ENCODE peak calls at places on chromosomes 7 and 10, in ten cellular contexts. U, N, I, J, T, K, Q, O, E and A are unnamed samples.

GRCh38 chr10:9010931-9011670 is 956.6 kb downstream of the GATA3 start:
- DNase-seq in I (no peak), J (no peak), E (no peak), U (peak), N (no peak), Q (no peak), K (no peak), T (no peak), O (no peak), A (no peak)

GRCh38 chr7:8380130-8380529 is 53.3 kb upstream of the NXPH1 start:
- DNase-seq in U (no peak), T (no peak), Q (no peak), N (no peak), O (no peak), E (no peak), I (no peak), J (no peak), K (no peak), A (no peak)

GRCh38 chr10:44947356-44948152 is 12.0 kb upstream of the RASSF4 start:
- DNase-seq in J (peak), E (no peak), Q (no peak), U (no peak), O (no peak), K (no peak), T (no peak), N (peak), I (peak), A (peak)

GRCh38 chr7:6276911-6277408 is 4.5 kb upstream of the CYTH3 start:
- DNase-seq in I (no peak), N (no peak), J (peak), K (no peak), U (peak), T (no peak), Q (no peak), E (peak), O (no peak), A (no peak)

GRCh38 chr10:110147961-110148360 is 59.4 kb upstream of the MXI1 start:
- DNase-seq in Q (no peak), E (no peak), U (peak), T (no peak), J (no peak), O (no peak), I (no peak), N (no peak), K (no peak), A (no peak)

GRCh38 chr7:134480730-134481129 is 21.8 kb upstream of the AKR1B1 start:
- DNase-seq in J (no peak), T (no peak), O (no peak), Q (no peak), K (peak), U (peak), I (no peak), N (no peak), E (no peak), A (no peak)

GRCh38 chr10:9596368-9596920 is 1421.2 kb upstream of the CELF2 start:
- DNase-seq in I (no peak), O (no peak), Q (no peak), K (peak), U (peak), J (no peak), E (peak), T (no peak), N (no peak), A (no peak)

GRCh38 chr7:6398943-6399342 is 48.8 kb downstream of the DAGLB start:
- DNase-seq in J (no peak), N (no peak), Q (no peak), K (no peak), T (no peak), E (no peak), U (peak), I (no peak), O (no peak), A (no peak)

GRCh38 chr10:92790449-92790848 is 57.9 kb upstream of the EXOC6 start:
- DNase-seq in U (no peak), J (no peak), E (no peak), Q (no peak), N (peak), I (peak), O (no peak), K (no peak), T (no peak), A (no peak)

GRCh38 chr10:52566471-52567246 is 205.9 kb downstream of the MBL2 start:
- DNase-seq in N (peak), I (no peak), T (no peak), Q (no peak), E (no peak), U (peak), J (no peak), K (peak), O (no peak), A (no peak)

GRCh38 chr10:62343000-62343399 is 31.2 kb upstream of the ZNF365 start:
- DNase-seq in N (no peak), J (no peak), Q (no peak), E (no peak), O (no peak), K (no peak), U (no peak), I (no peak), T (no peak), A (no peak)

GRCh38 chr7:112501958-112502503 is 21.2 kb downstream of the LSMEM1 start:
- DNase-seq in O (no peak), I (no peak), J (no peak), Q (no peak), U (no peak), E (no peak), K (no peak), N (no peak), T (no peak), A (no peak)

DNA sequence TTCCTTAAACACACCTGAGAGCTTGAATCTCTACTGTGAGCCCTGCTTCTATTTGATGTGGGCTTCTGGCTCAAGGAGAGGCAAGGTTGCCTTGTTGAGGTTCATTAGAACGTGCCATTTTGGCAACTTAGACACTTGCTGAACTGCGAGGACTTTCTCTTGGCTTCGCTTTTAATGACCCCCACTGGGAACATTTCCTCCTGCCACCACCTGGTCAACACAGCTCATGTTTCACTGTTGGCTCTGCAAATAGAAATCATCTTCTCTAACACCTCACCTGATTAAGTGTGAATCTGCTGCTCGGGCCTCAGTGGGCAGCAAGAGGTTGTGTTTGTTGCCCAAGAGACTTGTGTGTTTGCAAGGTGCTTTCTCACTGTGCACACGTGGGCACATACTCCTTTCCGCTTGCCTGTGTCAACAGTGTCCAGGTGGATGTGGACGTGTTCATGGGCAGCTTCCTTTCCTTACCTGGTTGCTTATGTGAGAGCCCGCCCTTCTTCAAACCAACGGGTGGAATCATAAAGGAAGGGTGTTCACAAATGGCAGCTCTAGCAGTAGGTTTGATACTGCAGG is 147.0 kb downstream of the NRP1 start:
- DNase-seq in J (no peak), E (no peak), N (no peak), I (no peak), K (no peak), U (no peak), O (no peak), T (no peak), Q (no peak), A (no peak)
- TF ChIP-seq CTCF in J (no peak), E (no peak), N (no peak), I (no peak), K (no peak), U (no peak), O (no peak), T (no peak), Q (no peak), A (no peak)

GRCh38 chr7:19376591-19376990 is 231.4 kb upstream of the FERD3L start:
- DNase-seq in U (peak), J (no peak), E (no peak), K (no peak), I (no peak), T (no peak), N (no peak), O (no peak), Q (no peak), A (no peak)
- TF ChIP-seq CTCF in U (no peak), J (no peak), E (no peak), K (no peak), I (no peak), T (no peak), N (no peak), O (no peak), Q (no peak), A (no peak)

GRCh38 chr7:92987543-92987942 is 130.2 kb downstream of the SAMD9 start:
- DNase-seq in U (peak), O (no peak), J (no peak), K (no peak), N (no peak), I (no peak), E (no peak), T (no peak), Q (no peak), A (no peak)

GRCh38 chr7:92988941-92989540 is 128.7 kb downstream of the SAMD9 start:
- DNase-seq in J (no peak), U (peak), K (peak), I (no peak), O (no peak), T (no peak), E (no peak), Q (no peak), N (no peak), A (no peak)

GRCh38 chr7:92987095-92987494 is 130.7 kb downstream of the SAMD9 start:
- DNase-seq in E (no peak), J (no peak), I (no peak), O (no peak), Q (no peak), T (no peak), N (no peak), K (peak), U (peak), A (no peak)

GRCh38 chr7:92991190-92991589 is 126.6 kb downstream of the SAMD9 start:
- DNase-seq in Q (no peak), O (no peak), E (no peak), T (no peak), N (no peak), U (no peak), K (no peak), J (no peak), I (no peak), A (no peak)

GRCh38 chr7:92988051-92988450 is 129.7 kb downstream of the SAMD9 start:
- DNase-seq in T (peak), O (no peak), N (peak), J (no peak), I (no peak), K (peak), E (no peak), U (peak), Q (no peak), A (no peak)
- TF ChIP-seq CTCF in T (no peak), O (peak), N (no peak), J (no peak), I (no peak), K (peak), E (peak), U (peak), Q (peak), A (no peak)

GRCh38 chr10:113285291-113285690 is 267.6 kb upstream of the HABP2 start:
- DNase-seq in O (no peak), N (no peak), Q (no peak), I (no peak), K (no peak), T (no peak), E (no peak), J (no peak), U (no peak), A (no peak)

GRCh38 chr10:113279262-113279661 is 273.6 kb upstream of the HABP2 start:
- DNase-seq in Q (no peak), I (no peak), E (no peak), U (no peak), J (no peak), N (no peak), O (no peak), K (no peak), T (no peak), A (no peak)

GRCh38 chr10:113284635-113285034 is 268.2 kb upstream of the HABP2 start:
- DNase-seq in N (no peak), U (no peak), E (no peak), T (no peak), O (no peak), I (no peak), J (no peak), K (no peak), Q (no peak), A (no peak)

GRCh38 chr10:113287592-113287991 is 265.3 kb upstream of the HABP2 start:
- DNase-seq in Q (no peak), I (no peak), O (no peak), E (no peak), J (no peak), K (no peak), N (no peak), T (no peak), U (no peak), A (no peak)

GRCh38 chr10:113283189-113283588 is 269.7 kb upstream of the HABP2 start:
- DNase-seq in U (no peak), I (no peak), N (no peak), O (no peak), T (peak), E (no peak), Q (no peak), J (no peak), K (no peak), A (no peak)
- TF ChIP-seq CTCF in U (no peak), I (no peak), N (no peak), O (no peak), T (peak), E (no peak), Q (no peak), J (no peak), K (peak), A (peak)

GRCh38 chr7:114209968-114210367 is 204.6 kb upstream of the FOXP2 start:
- DNase-seq in T (no peak), E (no peak), N (peak), Q (no peak), U (no peak), J (no peak), O (no peak), I (no peak), K (no peak), A (no peak)
- TF ChIP-seq CTCF in T (no peak), E (no peak), N (peak), Q (no peak), U (peak), J (no peak), O (no peak), I (no peak), K (no peak), A (peak)

GRCh38 chr10:60964257-60965235 is 20.6 kb upstream of the RHOBTB1 start:
- DNase-seq in J (peak), K (peak), T (peak), N (peak), I (peak), E (peak), U (peak), O (peak), Q (peak), A (peak)
- TF ChIP-seq CTCF in J (peak), K (peak), T (peak), N (peak), I (peak), E (peak), U (peak), O (peak), Q (peak), A (peak)

DNA sequence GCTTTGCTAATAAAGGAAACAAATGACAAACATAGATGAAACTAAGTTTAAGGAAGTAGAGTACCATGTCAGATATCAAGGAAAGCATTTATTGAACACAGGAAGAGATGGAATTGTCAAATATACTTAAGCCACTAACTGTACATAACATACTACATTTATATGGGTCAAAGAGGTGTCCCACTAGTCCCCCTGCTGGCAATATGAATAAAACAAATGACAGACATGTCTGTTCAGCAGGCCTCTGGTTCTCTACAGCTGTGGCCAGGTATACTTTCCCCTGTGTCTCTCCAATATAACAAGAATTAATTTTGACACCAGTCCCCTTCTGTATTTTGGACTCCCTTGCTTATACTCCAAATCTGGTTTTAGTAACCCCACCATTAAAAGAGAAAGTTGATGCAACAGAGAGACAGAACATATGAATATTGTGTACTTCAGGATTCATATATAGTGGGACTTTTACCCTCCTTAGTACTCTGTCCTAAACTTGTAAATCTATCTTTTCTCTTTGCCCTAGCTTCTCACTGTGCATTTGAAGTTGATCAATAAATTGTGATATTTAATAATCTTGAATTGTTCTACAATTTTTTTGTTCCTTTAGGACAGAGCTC is 42.9 kb downstream of the CD36 start:
- DNase-seq in O (no peak), Q (no peak), K (peak), T (no peak), N (peak), U (peak), E (no peak), I (peak), J (no peak), A (no peak)
- TF ChIP-seq CTCF in O (peak), Q (peak), K (peak), T (no peak), N (peak), U (peak), E (peak), I (no peak), J (no peak), A (peak)

GRCh38 chr7:27235387-27236052 is 7.1 kb upstream of the EVX1 start:
- DNase-seq in T (peak), E (no peak), O (peak), K (peak), J (peak), U (peak), I (no peak), Q (peak), N (peak), A (no peak)
- TF ChIP-seq CTCF in T (peak), E (peak), O (peak), K (no peak), J (no peak), U (no peak), I (peak), Q (peak), N (no peak), A (peak)